ENCODE peak calls at places on chromosome 15, in seven cellular contexts. V, S, I, R, H, Z and F are unnamed samples.

GRCh38 chr15:85339976-85340665 is 40.3 kb upstream of the AKAP13 start:
- DNase-seq in R (no peak), S (no peak), I (no peak), Z (no peak), H (no peak), V (no peak), F (no peak)

GRCh38 chr15:61364871-61365270 is 135.8 kb upstream of the RORA start:
- DNase-seq in H (no peak), Z (no peak), I (no peak), R (no peak), V (no peak), S (no peak), F (no peak)

GRCh38 chr15:56817266-56817665 is 84.0 kb upstream of the ZNF280D start:
- DNase-seq in V (no peak), S (no peak), R (no peak), H (no peak), I (peak), Z (no peak), F (no peak)

GRCh38 chr15:62439543-62440016 is 274.5 kb upstream of the C2CD4B start:
- DNase-seq in H (no peak), I (peak), Z (no peak), S (no peak), R (no peak), V (no peak), F (no peak)

GRCh38 chr15:47872869-47873301 is 155.6 kb downstream of the SEMA6D start:
- DNase-seq in Z (no peak), R (no peak), H (no peak), V (no peak), S (no peak), I (no peak), F (no peak)

GRCh38 chr15:72889545-72889944 is 106.0 kb upstream of the ADPGK start:
- DNase-seq in Z (peak), I (no peak), R (no peak), H (no peak), V (no peak), S (no peak), F (no peak)

GRCh38 chr15:99366013-99366412 is 114.7 kb downstream of the LRRC28 start:
- DNase-seq in I (no peak), V (no peak), H (no peak), R (no peak), S (no peak), Z (no peak), F (no peak)

GRCh38 chr15:91603681-91604080 is 249.8 kb upstream of the SLCO3A1 start:
- DNase-seq in I (no peak), Z (no peak), V (no peak), R (no peak), H (no peak), S (no peak), F (no peak)

GRCh38 chr15:33243393-33243792 is 48.9 kb upstream of the FMN1 start:
- DNase-seq in Z (no peak), I (no peak), H (no peak), V (no peak), S (no peak), R (no peak), F (no peak)

GRCh38 chr15:68612979-68613740 is 34.4 kb downstream of the CORO2B start:
- DNase-seq in R (no peak), S (no peak), I (no peak), H (no peak), Z (no peak), V (no peak), F (no peak)

GRCh38 chr15:86691091-86691490 is 611.4 kb downstream of the AGBL1 start:
- DNase-seq in I (no peak), S (no peak), H (no peak), V (no peak), R (peak), Z (no peak), F (no peak)

GRCh38 chr15:81888748-81889479 is 156.9 kb downstream of the MEX3B start:
- DNase-seq in H (peak), Z (no peak), R (no peak), I (peak), V (no peak), S (no peak), F (no peak)

GRCh38 chr15:93467327-93467726 is 378.3 kb upstream of the RGMA start:
- DNase-seq in V (peak), Z (peak), I (no peak), S (no peak), R (no peak), H (no peak), F (no peak)

GRCh38 chr15:68674975-68675374 is 96.2 kb downstream of the CORO2B start:
- DNase-seq in S (no peak), V (no peak), I (no peak), H (no peak), R (no peak), Z (no peak), F (no peak)

GRCh38 chr15:49645937-49646336 is 25.1 kb downstream of the DTWD1 start:
- DNase-seq in I (peak), R (no peak), Z (no peak), V (peak), H (no peak), S (no peak), F (no peak)

GRCh38 chr15:57949374-57949938 is 116.1 kb downstream of the ALDH1A2 start:
- DNase-seq in Z (no peak), R (no peak), H (no peak), I (no peak), V (no peak), S (no peak), F (no peak)

GRCh38 chr15:25719101-25719985 is 143.8 kb downstream of the ATP10A start:
- DNase-seq in R (no peak), V (no peak), H (no peak), S (no peak), Z (no peak), I (no peak), F (no peak)

GRCh38 chr15:32668942-32669341 is 27.4 kb downstream of the SCG5 start:
- DNase-seq in S (no peak), H (no peak), V (no peak), Z (no peak), R (no peak), I (no peak), F (no peak)

GRCh38 chr15:67049351-67050044 is 15.9 kb upstream of the SMAD3 start:
- DNase-seq in S (no peak), V (no peak), I (peak), R (no peak), H (peak), Z (no peak), F (no peak)

GRCh38 chr15:100726426-100727190 is 124.2 kb downstream of the ASB7 start:
- DNase-seq in Z (no peak), R (no peak), V (no peak), S (no peak), I (no peak), H (no peak), F (no peak)

GRCh38 chr15:77025471-77025901 is 30.6 kb downstream of the PSTPIP1 start:
- DNase-seq in R (no peak), V (peak), H (no peak), S (no peak), I (no peak), Z (no peak), F (no peak)

GRCh38 chr15:71116942-71117341 is 1.7 kb downstream of the THSD4 start:
- DNase-seq in H (no peak), V (no peak), S (no peak), R (no peak), Z (no peak), I (peak), F (no peak)

GRCh38 chr15:69756440-69756839 is 303.8 kb downstream of the RPLP1 start:
- DNase-seq in Z (no peak), I (no peak), S (no peak), R (no peak), V (no peak), H (no peak), F (no peak)

GRCh38 chr15:70104227-70104626 is 6.5 kb upstream of the TLE3 start:
- DNase-seq in V (no peak), H (no peak), S (no peak), Z (no peak), R (no peak), I (no peak), F (no peak)

GRCh38 chr15:90230071-90230494 is 3.7 kb downstream of the CIB1 start:
- DNase-seq in Z (no peak), V (peak), I (no peak), R (peak), S (no peak), H (no peak), F (no peak)

GRCh38 chr15:63348392-63348791 is 33.3 kb downstream of the CA12 start:
- DNase-seq in R (peak), H (no peak), V (peak), Z (peak), S (no peak), I (peak), F (no peak)

GRCh38 chr15:93980149-93980911 is 251.0 kb upstream of the MCTP2 start:
- DNase-seq in S (no peak), V (no peak), R (no peak), Z (no peak), I (no peak), H (no peak), F (no peak)

GRCh38 chr15:68553994-68554715 is 24.6 kb upstream of the CORO2B start:
- DNase-seq in I (peak), Z (peak), H (no peak), R (peak), V (peak), S (peak), F (peak)

GRCh38 chr15:63195257-63196023 is 6.0 kb downstream of the RAB8B start:
- DNase-seq in V (no peak), Z (no peak), I (no peak), S (no peak), H (no peak), R (no peak), F (no peak)

GRCh38 chr15:52255008-52255407 is 40.6 kb downstream of the MYO5C start:
- DNase-seq in V (no peak), H (no peak), I (peak), S (no peak), Z (no peak), R (no peak), F (no peak)

GRCh38 chr15:83947156-83947555 is 288.4 kb upstream of the GOLGA6L4 start:
- DNase-seq in S (no peak), R (no peak), I (no peak), H (no peak), Z (no peak), V (no peak), F (no peak)

GRCh38 chr15:96687388-96688107 is 357.0 kb downstream of the NR2F2 start:
- DNase-seq in H (no peak), V (no peak), Z (no peak), I (no peak), S (no peak), R (no peak), F (no peak)

GRCh38 chr15:25058080-25058785 is 103.4 kb downstream of the SNRPN start:
- DNase-seq in V (no peak), Z (peak), S (no peak), R (no peak), H (no peak), I (no peak), F (no peak)